ENCODE peak calls at places on chromosome 9, in ten cellular contexts. One of them, this sample, is unnamed.

GRCh38 chr9:13485068-13485596 is 205.6 kb upstream of the MPDZ start:
- DNase-seq in stimulated activated CD8-positive, alpha-beta memory T cell treated with anti-CD3 and anti-CD28 coated beads, Interleukin-4, amount 100 ng/mL, for 24 hours: no peak
- DNase-seq in GM20000: no peak
- DNase-seq in cardiac fibroblast: peak
- DNase-seq in epithelial cell of esophagus: peak
- DNase-seq in activated CD4-positive, alpha-beta T cell treated with anti-CD3 and anti-CD28 coated beads, Interleukin-2, amount 50 U/mL, for 4 hours: no peak
- DNase-seq in dermis microvascular lymphatic vessel endothelial cell: no peak
- DNase-seq in H7: no peak
- DNase-seq in naive thymus-derived CD8-positive, alpha-beta T cell: no peak
- DNase-seq in lower leg skin: no peak
- DNase-seq in this sample: peak

GRCh38 chr9:92808726-92809451 is 44.3 kb upstream of the BICD2 start:
- DNase-seq in stimulated activated CD8-positive, alpha-beta memory T cell treated with anti-CD3 and anti-CD28 coated beads, Interleukin-4, amount 100 ng/mL, for 24 hours: peak
- DNase-seq in GM20000: peak
- DNase-seq in cardiac fibroblast: peak
- DNase-seq in epithelial cell of esophagus: peak
- DNase-seq in activated CD4-positive, alpha-beta T cell treated with anti-CD3 and anti-CD28 coated beads, Interleukin-2, amount 50 U/mL, for 4 hours: peak
- DNase-seq in dermis microvascular lymphatic vessel endothelial cell: peak
- DNase-seq in H7: peak
- DNase-seq in naive thymus-derived CD8-positive, alpha-beta T cell: peak
- DNase-seq in lower leg skin: peak
- DNase-seq in this sample: peak

GRCh38 chr9:78115073-78115472 is 83.5 kb upstream of the GNAQ start:
- DNase-seq in stimulated activated CD8-positive, alpha-beta memory T cell treated with anti-CD3 and anti-CD28 coated beads, Interleukin-4, amount 100 ng/mL, for 24 hours: no peak
- DNase-seq in GM20000: peak
- DNase-seq in cardiac fibroblast: peak
- DNase-seq in epithelial cell of esophagus: peak
- DNase-seq in activated CD4-positive, alpha-beta T cell treated with anti-CD3 and anti-CD28 coated beads, Interleukin-2, amount 50 U/mL, for 4 hours: no peak
- DNase-seq in dermis microvascular lymphatic vessel endothelial cell: peak
- DNase-seq in H7: peak
- DNase-seq in naive thymus-derived CD8-positive, alpha-beta T cell: no peak
- DNase-seq in lower leg skin: no peak
- DNase-seq in this sample: no peak

GRCh38 chr9:33445389-33445881 is 2.0 kb downstream of the AQP3 start:
- DNase-seq in stimulated activated CD8-positive, alpha-beta memory T cell treated with anti-CD3 and anti-CD28 coated beads, Interleukin-4, amount 100 ng/mL, for 24 hours: no peak
- DNase-seq in GM20000: no peak
- DNase-seq in cardiac fibroblast: no peak
- DNase-seq in epithelial cell of esophagus: no peak
- DNase-seq in activated CD4-positive, alpha-beta T cell treated with anti-CD3 and anti-CD28 coated beads, Interleukin-2, amount 50 U/mL, for 4 hours: no peak
- DNase-seq in dermis microvascular lymphatic vessel endothelial cell: no peak
- DNase-seq in H7: peak
- DNase-seq in naive thymus-derived CD8-positive, alpha-beta T cell: peak
- DNase-seq in lower leg skin: no peak
- DNase-seq in this sample: no peak

GRCh38 chr9:100057624-100058023 is 41.2 kb downstream of the ERP44 start:
- DNase-seq in stimulated activated CD8-positive, alpha-beta memory T cell treated with anti-CD3 and anti-CD28 coated beads, Interleukin-4, amount 100 ng/mL, for 24 hours: no peak
- DNase-seq in GM20000: no peak
- DNase-seq in cardiac fibroblast: no peak
- DNase-seq in epithelial cell of esophagus: no peak
- DNase-seq in activated CD4-positive, alpha-beta T cell treated with anti-CD3 and anti-CD28 coated beads, Interleukin-2, amount 50 U/mL, for 4 hours: no peak
- DNase-seq in dermis microvascular lymphatic vessel endothelial cell: no peak
- DNase-seq in H7: no peak
- DNase-seq in naive thymus-derived CD8-positive, alpha-beta T cell: no peak
- DNase-seq in lower leg skin: no peak
- DNase-seq in this sample: no peak

GRCh38 chr9:101569736-101570501 is 24.9 kb downstream of the PPP3R2 start:
- DNase-seq in stimulated activated CD8-positive, alpha-beta memory T cell treated with anti-CD3 and anti-CD28 coated beads, Interleukin-4, amount 100 ng/mL, for 24 hours: no peak
- DNase-seq in GM20000: no peak
- DNase-seq in cardiac fibroblast: no peak
- DNase-seq in epithelial cell of esophagus: no peak
- DNase-seq in activated CD4-positive, alpha-beta T cell treated with anti-CD3 and anti-CD28 coated beads, Interleukin-2, amount 50 U/mL, for 4 hours: no peak
- DNase-seq in dermis microvascular lymphatic vessel endothelial cell: no peak
- DNase-seq in H7: no peak
- DNase-seq in naive thymus-derived CD8-positive, alpha-beta T cell: peak
- DNase-seq in lower leg skin: no peak
- DNase-seq in this sample: no peak

GRCh38 chr9:93549636-93550035 is 26.7 kb upstream of the PHF2 start:
- DNase-seq in stimulated activated CD8-positive, alpha-beta memory T cell treated with anti-CD3 and anti-CD28 coated beads, Interleukin-4, amount 100 ng/mL, for 24 hours: no peak
- DNase-seq in GM20000: no peak
- DNase-seq in cardiac fibroblast: no peak
- DNase-seq in epithelial cell of esophagus: peak
- DNase-seq in activated CD4-positive, alpha-beta T cell treated with anti-CD3 and anti-CD28 coated beads, Interleukin-2, amount 50 U/mL, for 4 hours: no peak
- DNase-seq in dermis microvascular lymphatic vessel endothelial cell: no peak
- DNase-seq in H7: no peak
- DNase-seq in naive thymus-derived CD8-positive, alpha-beta T cell: no peak
- DNase-seq in lower leg skin: no peak
- DNase-seq in this sample: no peak

GRCh38 chr9:96646081-96646991 is 8.8 kb downstream of the PRXL2C start:
- DNase-seq in stimulated activated CD8-positive, alpha-beta memory T cell treated with anti-CD3 and anti-CD28 coated beads, Interleukin-4, amount 100 ng/mL, for 24 hours: no peak
- DNase-seq in GM20000: no peak
- DNase-seq in cardiac fibroblast: peak
- DNase-seq in epithelial cell of esophagus: no peak
- DNase-seq in activated CD4-positive, alpha-beta T cell treated with anti-CD3 and anti-CD28 coated beads, Interleukin-2, amount 50 U/mL, for 4 hours: no peak
- DNase-seq in dermis microvascular lymphatic vessel endothelial cell: peak
- DNase-seq in H7: no peak
- DNase-seq in naive thymus-derived CD8-positive, alpha-beta T cell: no peak
- DNase-seq in lower leg skin: peak
- DNase-seq in this sample: peak

GRCh38 chr9:137383453-137384115 is 39.4 kb downstream of the EXD3 start:
- DNase-seq in stimulated activated CD8-positive, alpha-beta memory T cell treated with anti-CD3 and anti-CD28 coated beads, Interleukin-4, amount 100 ng/mL, for 24 hours: no peak
- DNase-seq in GM20000: no peak
- DNase-seq in cardiac fibroblast: no peak
- DNase-seq in epithelial cell of esophagus: no peak
- DNase-seq in activated CD4-positive, alpha-beta T cell treated with anti-CD3 and anti-CD28 coated beads, Interleukin-2, amount 50 U/mL, for 4 hours: no peak
- DNase-seq in dermis microvascular lymphatic vessel endothelial cell: no peak
- DNase-seq in H7: peak
- DNase-seq in naive thymus-derived CD8-positive, alpha-beta T cell: no peak
- DNase-seq in lower leg skin: peak
- DNase-seq in this sample: no peak

GRCh38 chr9:132548971-132549649 is 33.3 kb upstream of the BARHL1 start:
- DNase-seq in stimulated activated CD8-positive, alpha-beta memory T cell treated with anti-CD3 and anti-CD28 coated beads, Interleukin-4, amount 100 ng/mL, for 24 hours: no peak
- DNase-seq in GM20000: no peak
- DNase-seq in cardiac fibroblast: peak
- DNase-seq in epithelial cell of esophagus: peak
- DNase-seq in activated CD4-positive, alpha-beta T cell treated with anti-CD3 and anti-CD28 coated beads, Interleukin-2, amount 50 U/mL, for 4 hours: no peak
- DNase-seq in dermis microvascular lymphatic vessel endothelial cell: peak
- DNase-seq in H7: peak
- DNase-seq in naive thymus-derived CD8-positive, alpha-beta T cell: no peak
- DNase-seq in lower leg skin: no peak
- DNase-seq in this sample: no peak

GRCh38 chr9:35162605-35163315 is 951 bp downstream of the UNC13B start:
- DNase-seq in stimulated activated CD8-positive, alpha-beta memory T cell treated with anti-CD3 and anti-CD28 coated beads, Interleukin-4, amount 100 ng/mL, for 24 hours: no peak
- DNase-seq in GM20000: no peak
- DNase-seq in cardiac fibroblast: peak
- DNase-seq in epithelial cell of esophagus: no peak
- DNase-seq in activated CD4-positive, alpha-beta T cell treated with anti-CD3 and anti-CD28 coated beads, Interleukin-2, amount 50 U/mL, for 4 hours: no peak
- DNase-seq in dermis microvascular lymphatic vessel endothelial cell: no peak
- DNase-seq in H7: no peak
- DNase-seq in naive thymus-derived CD8-positive, alpha-beta T cell: no peak
- DNase-seq in lower leg skin: no peak
- DNase-seq in this sample: no peak

GRCh38 chr9:136576269-136576626 is 30.4 kb upstream of the NOTCH1 start:
- DNase-seq in stimulated activated CD8-positive, alpha-beta memory T cell treated with anti-CD3 and anti-CD28 coated beads, Interleukin-4, amount 100 ng/mL, for 24 hours: no peak
- DNase-seq in GM20000: no peak
- DNase-seq in cardiac fibroblast: peak
- DNase-seq in epithelial cell of esophagus: peak
- DNase-seq in activated CD4-positive, alpha-beta T cell treated with anti-CD3 and anti-CD28 coated beads, Interleukin-2, amount 50 U/mL, for 4 hours: no peak
- DNase-seq in dermis microvascular lymphatic vessel endothelial cell: peak
- DNase-seq in H7: no peak
- DNase-seq in naive thymus-derived CD8-positive, alpha-beta T cell: no peak
- DNase-seq in lower leg skin: no peak
- DNase-seq in this sample: peak

GRCh38 chr9:35366627-35367026 is 123.3 kb upstream of the RUSC2 start:
- DNase-seq in stimulated activated CD8-positive, alpha-beta memory T cell treated with anti-CD3 and anti-CD28 coated beads, Interleukin-4, amount 100 ng/mL, for 24 hours: no peak
- DNase-seq in GM20000: no peak
- DNase-seq in cardiac fibroblast: no peak
- DNase-seq in epithelial cell of esophagus: no peak
- DNase-seq in activated CD4-positive, alpha-beta T cell treated with anti-CD3 and anti-CD28 coated beads, Interleukin-2, amount 50 U/mL, for 4 hours: no peak
- DNase-seq in dermis microvascular lymphatic vessel endothelial cell: no peak
- DNase-seq in H7: no peak
- DNase-seq in naive thymus-derived CD8-positive, alpha-beta T cell: no peak
- DNase-seq in lower leg skin: no peak
- DNase-seq in this sample: no peak

GRCh38 chr9:134175808-134176598 is 11.6 kb upstream of the RNU6ATAC start:
- DNase-seq in stimulated activated CD8-positive, alpha-beta memory T cell treated with anti-CD3 and anti-CD28 coated beads, Interleukin-4, amount 100 ng/mL, for 24 hours: no peak
- DNase-seq in GM20000: no peak
- DNase-seq in cardiac fibroblast: no peak
- DNase-seq in epithelial cell of esophagus: no peak
- DNase-seq in activated CD4-positive, alpha-beta T cell treated with anti-CD3 and anti-CD28 coated beads, Interleukin-2, amount 50 U/mL, for 4 hours: no peak
- DNase-seq in dermis microvascular lymphatic vessel endothelial cell: peak
- DNase-seq in H7: peak
- DNase-seq in naive thymus-derived CD8-positive, alpha-beta T cell: no peak
- DNase-seq in lower leg skin: no peak
- DNase-seq in this sample: no peak

GRCh38 chr9:98374385-98375051 is 119.1 kb upstream of the TBC1D2 start:
- DNase-seq in stimulated activated CD8-positive, alpha-beta memory T cell treated with anti-CD3 and anti-CD28 coated beads, Interleukin-4, amount 100 ng/mL, for 24 hours: no peak
- DNase-seq in GM20000: no peak
- DNase-seq in cardiac fibroblast: peak
- DNase-seq in epithelial cell of esophagus: peak
- DNase-seq in activated CD4-positive, alpha-beta T cell treated with anti-CD3 and anti-CD28 coated beads, Interleukin-2, amount 50 U/mL, for 4 hours: no peak
- DNase-seq in dermis microvascular lymphatic vessel endothelial cell: peak
- DNase-seq in H7: peak
- DNase-seq in naive thymus-derived CD8-positive, alpha-beta T cell: no peak
- DNase-seq in lower leg skin: no peak
- DNase-seq in this sample: no peak

GRCh38 chr9:37963936-37964739 is 60.2 kb upstream of the SLC25A51 start:
- DNase-seq in stimulated activated CD8-positive, alpha-beta memory T cell treated with anti-CD3 and anti-CD28 coated beads, Interleukin-4, amount 100 ng/mL, for 24 hours: no peak
- DNase-seq in GM20000: no peak
- DNase-seq in cardiac fibroblast: peak
- DNase-seq in epithelial cell of esophagus: peak
- DNase-seq in activated CD4-positive, alpha-beta T cell treated with anti-CD3 and anti-CD28 coated beads, Interleukin-2, amount 50 U/mL, for 4 hours: no peak
- DNase-seq in dermis microvascular lymphatic vessel endothelial cell: peak
- DNase-seq in H7: no peak
- DNase-seq in naive thymus-derived CD8-positive, alpha-beta T cell: no peak
- DNase-seq in lower leg skin: peak
- DNase-seq in this sample: peak

GRCh38 chr9:4750021-4750673 is 9.1 kb upstream of the AK3 start:
- DNase-seq in stimulated activated CD8-positive, alpha-beta memory T cell treated with anti-CD3 and anti-CD28 coated beads, Interleukin-4, amount 100 ng/mL, for 24 hours: no peak
- DNase-seq in GM20000: peak
- DNase-seq in cardiac fibroblast: peak
- DNase-seq in epithelial cell of esophagus: peak
- DNase-seq in activated CD4-positive, alpha-beta T cell treated with anti-CD3 and anti-CD28 coated beads, Interleukin-2, amount 50 U/mL, for 4 hours: no peak
- DNase-seq in dermis microvascular lymphatic vessel endothelial cell: peak
- DNase-seq in H7: no peak
- DNase-seq in naive thymus-derived CD8-positive, alpha-beta T cell: no peak
- DNase-seq in lower leg skin: no peak
- DNase-seq in this sample: no peak

GRCh38 chr9:4415281-4415680 is 75.0 kb upstream of the SLC1A1 start:
- DNase-seq in stimulated activated CD8-positive, alpha-beta memory T cell treated with anti-CD3 and anti-CD28 coated beads, Interleukin-4, amount 100 ng/mL, for 24 hours: no peak
- DNase-seq in GM20000: no peak
- DNase-seq in cardiac fibroblast: no peak
- DNase-seq in epithelial cell of esophagus: no peak
- DNase-seq in activated CD4-positive, alpha-beta T cell treated with anti-CD3 and anti-CD28 coated beads, Interleukin-2, amount 50 U/mL, for 4 hours: no peak
- DNase-seq in dermis microvascular lymphatic vessel endothelial cell: no peak
- DNase-seq in H7: no peak
- DNase-seq in naive thymus-derived CD8-positive, alpha-beta T cell: no peak
- DNase-seq in lower leg skin: no peak
- DNase-seq in this sample: no peak

GRCh38 chr9:27632254-27632653 is 59.0 kb upstream of the C9orf72 start:
- DNase-seq in stimulated activated CD8-positive, alpha-beta memory T cell treated with anti-CD3 and anti-CD28 coated beads, Interleukin-4, amount 100 ng/mL, for 24 hours: no peak
- DNase-seq in GM20000: no peak
- DNase-seq in cardiac fibroblast: no peak
- DNase-seq in epithelial cell of esophagus: peak
- DNase-seq in activated CD4-positive, alpha-beta T cell treated with anti-CD3 and anti-CD28 coated beads, Interleukin-2, amount 50 U/mL, for 4 hours: no peak
- DNase-seq in dermis microvascular lymphatic vessel endothelial cell: no peak
- DNase-seq in H7: no peak
- DNase-seq in naive thymus-derived CD8-positive, alpha-beta T cell: no peak
- DNase-seq in lower leg skin: no peak
- DNase-seq in this sample: no peak

GRCh38 chr9:110880123-110880522 is 158.1 kb downstream of the LPAR1 start:
- DNase-seq in stimulated activated CD8-positive, alpha-beta memory T cell treated with anti-CD3 and anti-CD28 coated beads, Interleukin-4, amount 100 ng/mL, for 24 hours: no peak
- DNase-seq in GM20000: no peak
- DNase-seq in cardiac fibroblast: peak
- DNase-seq in epithelial cell of esophagus: no peak
- DNase-seq in activated CD4-positive, alpha-beta T cell treated with anti-CD3 and anti-CD28 coated beads, Interleukin-2, amount 50 U/mL, for 4 hours: no peak
- DNase-seq in dermis microvascular lymphatic vessel endothelial cell: no peak
- DNase-seq in H7: no peak
- DNase-seq in naive thymus-derived CD8-positive, alpha-beta T cell: no peak
- DNase-seq in lower leg skin: no peak
- DNase-seq in this sample: no peak

This sample was measured in MG63.